ENCODE peak calls at places on chromosomes 12 and 14, in seven cellular contexts. One of them, this sample, is unnamed.

GRCh38 chr12:9750276-9751203 is 10.2 kb downstream of the CD69 start:
- DNase-seq in CD8-positive, alpha-beta T cell: peak; percentile 58
- DNase-seq in Caco-2: peak; percentile 72
- DNase-seq in right atrium auricular region: no peak
- DNase-seq in brain microvascular endothelial cell: peak; percentile 65
- DNase-seq in OCI-LY7: peak; percentile 86
- DNase-seq in body of pancreas: peak; percentile 36
- DNase-seq in this sample: peak; percentile 82

GRCh38 chr12:20058068-20058467 is 310.3 kb upstream of the PDE3A start:
- DNase-seq in right atrium auricular region: no peak
- DNase-seq in body of pancreas: no peak
- DNase-seq in brain microvascular endothelial cell: no peak
- DNase-seq in OCI-LY7: no peak
- DNase-seq in Caco-2: no peak
- DNase-seq in CD8-positive, alpha-beta T cell: no peak
- DNase-seq in this sample: no peak

GRCh38 chr14:74503256-74503972 is 9.8 kb downstream of the ISCA2 start:
- DNase-seq in CD8-positive, alpha-beta T cell: no peak
- DNase-seq in OCI-LY7: no peak
- DNase-seq in body of pancreas: no peak
- DNase-seq in brain microvascular endothelial cell: no peak
- DNase-seq in right atrium auricular region: no peak
- DNase-seq in Caco-2: no peak
- DNase-seq in this sample: no peak

GRCh38 chr12:28830491-28830890 is 318.6 kb upstream of the FAR2 start:
- DNase-seq in body of pancreas: no peak
- DNase-seq in Caco-2: no peak
- DNase-seq in right atrium auricular region: no peak
- DNase-seq in OCI-LY7: no peak
- DNase-seq in CD8-positive, alpha-beta T cell: no peak
- DNase-seq in brain microvascular endothelial cell: no peak
- DNase-seq in this sample: no peak

GRCh38 chr12:124742111-124742510 is 121.6 kb downstream of the SCARB1 start:
- DNase-seq in right atrium auricular region: no peak
- DNase-seq in OCI-LY7: no peak
- DNase-seq in Caco-2: no peak
- DNase-seq in body of pancreas: peak; percentile 58
- DNase-seq in CD8-positive, alpha-beta T cell: no peak
- DNase-seq in brain microvascular endothelial cell: no peak
- DNase-seq in this sample: no peak

GRCh38 chr12:87667378-87667777 is 361.8 kb downstream of the C12orf50 start:
- DNase-seq in body of pancreas: no peak
- DNase-seq in right atrium auricular region: no peak
- DNase-seq in brain microvascular endothelial cell: peak; percentile 40
- DNase-seq in OCI-LY7: peak; percentile 1
- DNase-seq in CD8-positive, alpha-beta T cell: no peak
- DNase-seq in Caco-2: peak; percentile 10
- DNase-seq in this sample: no peak

GRCh38 chr12:89817501-89818226 is 109.0 kb upstream of the ATP2B1 start:
- DNase-seq in brain microvascular endothelial cell: no peak
- DNase-seq in right atrium auricular region: no peak
- DNase-seq in body of pancreas: no peak
- DNase-seq in CD8-positive, alpha-beta T cell: no peak
- DNase-seq in OCI-LY7: no peak
- DNase-seq in Caco-2: no peak
- DNase-seq in this sample: no peak

GRCh38 chr12:121015825-121016766 is at the start of gene C12orf43:
- DNase-seq in brain microvascular endothelial cell: peak; percentile 93
- DNase-seq in right atrium auricular region: peak; percentile 93
- DNase-seq in OCI-LY7: peak; percentile 95
- DNase-seq in body of pancreas: peak; percentile 90
- DNase-seq in Caco-2: peak; percentile 91
- DNase-seq in CD8-positive, alpha-beta T cell: peak; percentile 91
- DNase-seq in this sample: peak; percentile 93

GRCh38 chr12:129819391-129819790 is 84.4 kb downstream of the TMEM132D start:
- DNase-seq in right atrium auricular region: no peak
- DNase-seq in CD8-positive, alpha-beta T cell: no peak
- DNase-seq in brain microvascular endothelial cell: peak; percentile 28
- DNase-seq in body of pancreas: no peak
- DNase-seq in OCI-LY7: no peak
- DNase-seq in Caco-2: no peak
- DNase-seq in this sample: no peak

GRCh38 chr12:43749016-43749415 is 9.6 kb downstream of the PUS7L start:
- DNase-seq in OCI-LY7: no peak
- DNase-seq in Caco-2: no peak
- DNase-seq in right atrium auricular region: no peak
- DNase-seq in body of pancreas: no peak
- DNase-seq in brain microvascular endothelial cell: no peak
- DNase-seq in CD8-positive, alpha-beta T cell: no peak
- DNase-seq in this sample: no peak

GRCh38 chr14:86501611-86502010 is 971.7 kb downstream of the FLRT2 start:
- DNase-seq in right atrium auricular region: no peak
- DNase-seq in Caco-2: no peak
- DNase-seq in body of pancreas: no peak
- DNase-seq in CD8-positive, alpha-beta T cell: no peak
- DNase-seq in brain microvascular endothelial cell: no peak
- DNase-seq in OCI-LY7: peak; percentile 12
- DNase-seq in this sample: no peak

GRCh38 chr14:65170768-65171251 is 68.5 kb upstream of the MAX start:
- DNase-seq in body of pancreas: peak; percentile 28
- DNase-seq in brain microvascular endothelial cell: peak; percentile 80
- DNase-seq in right atrium auricular region: no peak
- DNase-seq in OCI-LY7: peak; percentile 27
- DNase-seq in Caco-2: peak; percentile 20
- DNase-seq in CD8-positive, alpha-beta T cell: peak; percentile 26
- DNase-seq in this sample: peak; percentile 73

GRCh38 chr14:72560856-72561493 is 332.9 kb downstream of the DPF3 start:
- DNase-seq in body of pancreas: no peak
- DNase-seq in OCI-LY7: no peak
- DNase-seq in Caco-2: no peak
- DNase-seq in right atrium auricular region: no peak
- DNase-seq in CD8-positive, alpha-beta T cell: no peak
- DNase-seq in brain microvascular endothelial cell: no peak
- DNase-seq in this sample: no peak

GRCh38 chr14:94079891-94080605 is 954 bp downstream of the DDX24 start:
- DNase-seq in CD8-positive, alpha-beta T cell: peak; percentile 16
- DNase-seq in body of pancreas: no peak
- DNase-seq in Caco-2: no peak
- DNase-seq in right atrium auricular region: no peak
- DNase-seq in brain microvascular endothelial cell: peak; percentile 40
- DNase-seq in OCI-LY7: no peak
- DNase-seq in this sample: peak; percentile 36

GRCh38 chr12:91991397-91992187 is 154.1 kb downstream of the BTG1 start:
- DNase-seq in Caco-2: no peak
- DNase-seq in brain microvascular endothelial cell: no peak
- DNase-seq in CD8-positive, alpha-beta T cell: no peak
- DNase-seq in body of pancreas: no peak
- DNase-seq in OCI-LY7: peak; percentile 52
- DNase-seq in right atrium auricular region: no peak
- DNase-seq in this sample: peak; percentile 52

GRCh38 chr12:9118161-9118560 is 2.4 kb upstream of the A2M start:
- DNase-seq in OCI-LY7: no peak
- DNase-seq in Caco-2: no peak
- DNase-seq in CD8-positive, alpha-beta T cell: no peak
- DNase-seq in body of pancreas: no peak
- DNase-seq in right atrium auricular region: no peak
- DNase-seq in brain microvascular endothelial cell: no peak
- DNase-seq in this sample: peak; percentile 53

GRCh38 chr14:104879201-104879982 is 14.3 kb downstream of the CEP170B start:
- DNase-seq in CD8-positive, alpha-beta T cell: no peak
- DNase-seq in OCI-LY7: no peak
- DNase-seq in brain microvascular endothelial cell: no peak
- DNase-seq in Caco-2: no peak
- DNase-seq in right atrium auricular region: no peak
- DNase-seq in body of pancreas: peak; percentile 9
- DNase-seq in this sample: no peak

GRCh38 chr12:57606821-57607220 is 2.2 kb downstream of the DTX3 start:
- DNase-seq in OCI-LY7: no peak
- DNase-seq in CD8-positive, alpha-beta T cell: no peak
- DNase-seq in brain microvascular endothelial cell: no peak
- DNase-seq in right atrium auricular region: no peak
- DNase-seq in Caco-2: no peak
- DNase-seq in body of pancreas: no peak
- DNase-seq in this sample: no peak

GRCh38 chr14:75247286-75247922 is 31.2 kb upstream of the FOS start:
- DNase-seq in brain microvascular endothelial cell: no peak
- DNase-seq in body of pancreas: no peak
- DNase-seq in Caco-2: no peak
- DNase-seq in OCI-LY7: peak; percentile 79
- DNase-seq in right atrium auricular region: no peak
- DNase-seq in CD8-positive, alpha-beta T cell: peak; percentile 71
- DNase-seq in this sample: peak; percentile 84

GRCh38 chr14:32507029-32507984 is 178.2 kb downstream of the AKAP6 start:
- DNase-seq in brain microvascular endothelial cell: peak; percentile 76
- DNase-seq in right atrium auricular region: no peak
- DNase-seq in CD8-positive, alpha-beta T cell: no peak
- DNase-seq in body of pancreas: no peak
- DNase-seq in Caco-2: peak; percentile 3
- DNase-seq in OCI-LY7: no peak
- DNase-seq in this sample: no peak

GRCh38 chr12:96989916-96990315 is 82.9 kb downstream of the NEDD1 start:
- DNase-seq in body of pancreas: peak; percentile 52
- DNase-seq in right atrium auricular region: no peak
- DNase-seq in brain microvascular endothelial cell: no peak
- DNase-seq in CD8-positive, alpha-beta T cell: no peak
- DNase-seq in OCI-LY7: peak; percentile 74
- DNase-seq in Caco-2: peak; percentile 60
- DNase-seq in this sample: peak; percentile 71

GRCh38 chr12:52364061-52364460 is 3.2 kb downstream of the KRT85 start:
- DNase-seq in Caco-2: no peak
- DNase-seq in CD8-positive, alpha-beta T cell: no peak
- DNase-seq in right atrium auricular region: no peak
- DNase-seq in brain microvascular endothelial cell: no peak
- DNase-seq in OCI-LY7: no peak
- DNase-seq in body of pancreas: no peak
- DNase-seq in this sample: no peak

GRCh38 chr12:52360663-52361271 is 6.5 kb downstream of the KRT85 start:
- DNase-seq in OCI-LY7: no peak
- DNase-seq in brain microvascular endothelial cell: no peak
- DNase-seq in CD8-positive, alpha-beta T cell: no peak
- DNase-seq in right atrium auricular region: no peak
- DNase-seq in body of pancreas: peak; percentile 66
- DNase-seq in Caco-2: no peak
- DNase-seq in this sample: no peak

GRCh38 chr12:52361553-52361952 is 5.7 kb downstream of the KRT85 start:
- DNase-seq in Caco-2: no peak
- DNase-seq in OCI-LY7: no peak
- DNase-seq in brain microvascular endothelial cell: no peak
- DNase-seq in body of pancreas: no peak
- DNase-seq in right atrium auricular region: no peak
- DNase-seq in CD8-positive, alpha-beta T cell: no peak
- DNase-seq in this sample: no peak

GRCh38 chr12:52363111-52363679 is 4.1 kb downstream of the KRT85 start:
- DNase-seq in CD8-positive, alpha-beta T cell: no peak
- DNase-seq in OCI-LY7: no peak
- DNase-seq in body of pancreas: no peak
- DNase-seq in Caco-2: no peak
- DNase-seq in right atrium auricular region: no peak
- DNase-seq in brain microvascular endothelial cell: no peak
- DNase-seq in this sample: no peak

GRCh38 chr12:52362118-52362726 is 5.1 kb downstream of the KRT85 start:
- DNase-seq in CD8-positive, alpha-beta T cell: no peak
- DNase-seq in OCI-LY7: peak; percentile 21
- DNase-seq in Caco-2: no peak
- DNase-seq in brain microvascular endothelial cell: no peak
- DNase-seq in body of pancreas: no peak
- DNase-seq in right atrium auricular region: no peak
- DNase-seq in this sample: peak; percentile 9
- TF ChIP-seq CTCF in CD8-positive, alpha-beta T cell: no peak
- TF ChIP-seq CTCF in OCI-LY7: peak; percentile 71
- TF ChIP-seq CTCF in Caco-2: peak; percentile 11
- TF ChIP-seq CTCF in brain microvascular endothelial cell: peak; percentile 50
- TF ChIP-seq CTCF in body of pancreas: no peak
- TF ChIP-seq CTCF in right atrium auricular region: no peak
- TF ChIP-seq CTCF in this sample: peak; percentile 29

DNA sequence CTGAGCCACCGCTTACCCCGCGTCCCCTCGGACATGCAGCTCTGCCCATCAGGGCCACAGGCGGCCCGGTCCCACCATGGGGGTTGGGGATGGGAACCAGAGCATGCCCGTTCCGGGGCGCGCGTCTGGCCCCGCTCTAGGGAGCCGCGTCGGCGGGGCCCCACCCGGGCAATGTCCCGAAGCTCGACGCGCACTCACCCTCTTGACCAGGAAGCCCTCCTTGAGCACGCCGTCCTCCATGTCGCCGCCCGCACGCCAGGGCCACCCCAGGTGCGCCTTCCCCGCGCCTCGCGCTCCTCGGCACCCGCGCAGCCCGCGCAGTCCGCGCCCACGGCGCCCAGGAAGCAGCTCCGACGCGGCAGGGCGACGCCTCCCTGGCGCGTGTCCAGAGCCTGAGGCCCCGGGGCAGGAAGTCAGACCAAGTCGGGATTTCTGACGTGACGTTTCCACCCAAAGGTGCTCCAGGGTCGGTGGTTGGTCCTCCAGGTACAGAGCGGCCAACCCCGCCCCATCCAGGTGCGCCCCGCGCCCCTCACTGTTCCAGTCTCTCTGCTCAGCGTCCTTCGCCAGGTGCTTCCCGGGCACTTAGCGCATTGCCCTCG is at the start of gene PLEK2:
- DNase-seq in brain microvascular endothelial cell: no peak
- DNase-seq in CD8-positive, alpha-beta T cell: peak; percentile 37
- DNase-seq in body of pancreas: peak; percentile 88
- DNase-seq in OCI-LY7: no peak
- DNase-seq in right atrium auricular region: no peak
- DNase-seq in Caco-2: peak; percentile 78
- DNase-seq in this sample: no peak
- H3K4me3 ChIP-seq in brain microvascular endothelial cell: peak within 1 kb of the TSS; percentile 61
- H3K4me3 ChIP-seq in CD8-positive, alpha-beta T cell: peak within 1 kb of the TSS; percentile 53
- H3K4me3 ChIP-seq in body of pancreas: no peak within 1 kb of the TSS
- H3K4me3 ChIP-seq in OCI-LY7: no peak within 1 kb of the TSS
- H3K4me3 ChIP-seq in right atrium auricular region: peak within 1 kb of the TSS; percentile 43
- H3K4me3 ChIP-seq in Caco-2: peak within 1 kb of the TSS; percentile 67
- H3K4me3 ChIP-seq in this sample: no peak within 1 kb of the TSS

GRCh38 chr12:109346920-109347319 is 780 bp upstream of the MYO1H start:
- DNase-seq in OCI-LY7: peak; percentile 13
- DNase-seq in CD8-positive, alpha-beta T cell: no peak
- DNase-seq in body of pancreas: no peak
- DNase-seq in brain microvascular endothelial cell: no peak
- DNase-seq in Caco-2: peak; percentile 23
- DNase-seq in right atrium auricular region: no peak
- DNase-seq in this sample: peak; percentile 22
- TF ChIP-seq CTCF in OCI-LY7: peak; percentile 70
- TF ChIP-seq CTCF in CD8-positive, alpha-beta T cell: no peak
- TF ChIP-seq CTCF in body of pancreas: no peak
- TF ChIP-seq CTCF in brain microvascular endothelial cell: peak; percentile 11
- TF ChIP-seq CTCF in Caco-2: no peak
- TF ChIP-seq CTCF in right atrium auricular region: no peak
- TF ChIP-seq CTCF in this sample: peak; percentile 17

GRCh38 chr12:122421815-122422737 is at the start of gene CLIP1:
- DNase-seq in right atrium auricular region: peak; percentile 66
- DNase-seq in body of pancreas: peak; percentile 81
- DNase-seq in brain microvascular endothelial cell: peak; percentile 42
- DNase-seq in CD8-positive, alpha-beta T cell: peak; percentile 64
- DNase-seq in OCI-LY7: peak; percentile 75
- DNase-seq in Caco-2: peak; percentile 86
- DNase-seq in this sample: peak; percentile 82
- H3K4me3 ChIP-seq in right atrium auricular region: peak within 1 kb of the TSS; percentile 95
- H3K4me3 ChIP-seq in body of pancreas: peak within 1 kb of the TSS; percentile 91
- H3K4me3 ChIP-seq in brain microvascular endothelial cell: peak within 1 kb of the TSS; percentile 81
- H3K4me3 ChIP-seq in CD8-positive, alpha-beta T cell: peak within 1 kb of the TSS; percentile 49
- H3K4me3 ChIP-seq in OCI-LY7: peak within 1 kb of the TSS; percentile 85
- H3K4me3 ChIP-seq in Caco-2: peak within 1 kb of the TSS; percentile 66
- H3K4me3 ChIP-seq in this sample: peak within 1 kb of the TSS; percentile 90

GRCh38 chr12:85310456-85311076 is 30.5 kb downstream of the ALX1 start:
- DNase-seq in brain microvascular endothelial cell: no peak
- DNase-seq in body of pancreas: no peak
- DNase-seq in right atrium auricular region: no peak
- DNase-seq in OCI-LY7: peak; percentile 10
- DNase-seq in CD8-positive, alpha-beta T cell: no peak
- DNase-seq in Caco-2: no peak
- DNase-seq in this sample: peak; percentile 3
- TF ChIP-seq CTCF in brain microvascular endothelial cell: no peak
- TF ChIP-seq CTCF in body of pancreas: no peak
- TF ChIP-seq CTCF in right atrium auricular region: peak; percentile 46
- TF ChIP-seq CTCF in OCI-LY7: peak; percentile 77
- TF ChIP-seq CTCF in CD8-positive, alpha-beta T cell: peak; percentile 19
- TF ChIP-seq CTCF in Caco-2: peak; percentile 59
- TF ChIP-seq CTCF in this sample: peak; percentile 9

This sample was measured in GM12865.